ENCODE peak calls at places on chromosome 11, in five cellular contexts. D is tibial nerve; V is hypothalamus; L is HEK293T; I is activated naive CD8-positive, alpha-beta T cell treated with anti-CD3 and anti-CD28 coated beads, Interleukin-2, amount 50 U/mL, for 24 hours. T is an unnamed sample.

GRCh38 chr11:66686801-66687750 is 9.4 kb upstream of the RBM4B start:
- DNase-seq in D (no peak), V (no peak), L (no peak), I (no peak), T (no peak)

GRCh38 chr11:112694813-112695212 is 266.4 kb upstream of the NCAM1 start:
- DNase-seq in D (no peak), V (no peak), L (no peak), I (no peak), T (no peak)

GRCh38 chr11:76605338-76606074 is 65.0 kb downstream of the LRRC32 start:
- DNase-seq in D (no peak), V (no peak), L (no peak), I (no peak), T (no peak)

GRCh38 chr11:131982154-131982553 is 611.7 kb downstream of the NTM start:
- DNase-seq in D (no peak), V (no peak), L (no peak), I (no peak), T (no peak)

GRCh38 chr11:69180726-69181125 is 25.0 kb downstream of the SMIM38 start:
- DNase-seq in D (no peak), V (no peak), L (no peak), I (no peak), T (no peak)

GRCh38 chr11:111001986-111002616 is 243.4 kb upstream of the POU2AF2 start:
- DNase-seq in D (peak), V (no peak), L (no peak), I (no peak), T (no peak)

GRCh38 chr11:45105233-45105992 is 41.0 kb upstream of the PRDM11 start:
- DNase-seq in D (peak), V (peak), L (peak), I (peak), T (peak)

GRCh38 chr11:46987183-46987582 is 50.6 kb downstream of the CSTPP1 start:
- DNase-seq in D (no peak), V (no peak), L (no peak), I (no peak), T (no peak)

GRCh38 chr11:22491826-22492225 is 133.8 kb downstream of the FANCF start:
- DNase-seq in D (no peak), V (no peak), L (peak), I (no peak), T (no peak)

GRCh38 chr11:95790933-95791247 is 592 bp downstream of the CEP57 start:
- DNase-seq in D (peak), V (peak), L (peak), I (peak), T (peak)

GRCh38 chr11:76005746-76006145 is 190.7 kb downstream of the UVRAG start:
- DNase-seq in D (no peak), V (no peak), L (no peak), I (no peak), T (no peak)

GRCh38 chr11:27398413-27398780 is 35.4 kb upstream of the CCDC34 start:
- DNase-seq in D (no peak), V (no peak), L (no peak), I (no peak), T (no peak)

GRCh38 chr11:75346912-75347647 is 4.4 kb downstream of the ARRB1 start:
- DNase-seq in D (no peak), V (no peak), L (no peak), I (no peak), T (peak)

GRCh38 chr11:122230387-122230760 is 114.4 kb upstream of the BLID start:
- DNase-seq in D (no peak), V (no peak), L (no peak), I (no peak), T (no peak)

GRCh38 chr11:96486890-96487633 is 97.2 kb downstream of the JRKL start:
- DNase-seq in D (no peak), V (no peak), L (no peak), I (no peak), T (peak)

GRCh38 chr11:38305682-38306081 is 1707.6 kb upstream of the RAG2 start:
- DNase-seq in D (no peak), V (no peak), L (no peak), I (no peak), T (no peak)

GRCh38 chr11:10623797-10624761 is 55.6 kb upstream of the LYVE1 start:
- DNase-seq in D (peak), V (no peak), L (peak), I (peak), T (no peak)

GRCh38 chr11:46012185-46012584 is 89.7 kb downstream of the LARGE2 start:
- DNase-seq in D (no peak), V (no peak), L (no peak), I (no peak), T (no peak)

GRCh38 chr11:58586998-58587397 is 8.1 kb downstream of the ZFP91 start:
- DNase-seq in D (no peak), V (no peak), L (no peak), I (no peak), T (no peak)

GRCh38 chr11:11620251-11620965 is 1.4 kb downstream of the GALNT18 start:
- DNase-seq in D (no peak), V (no peak), L (peak), I (peak), T (no peak)

GRCh38 chr11:35584321-35584720 is 33.9 kb upstream of the FJX1 start:
- DNase-seq in D (no peak), V (no peak), L (no peak), I (no peak), T (peak)

GRCh38 chr11:61834278-61835004 is 6.3 kb downstream of the FADS2 start:
- DNase-seq in D (peak), V (no peak), L (no peak), I (peak), T (no peak)

GRCh38 chr11:83836883-83837654 is 550.9 kb upstream of the CCDC90B start:
- DNase-seq in D (peak), V (no peak), L (peak), I (peak), T (no peak)

GRCh38 chr11:134628426-134628825 is 216.4 kb upstream of the B3GAT1 start:
- DNase-seq in D (no peak), V (no peak), L (no peak), I (no peak), T (no peak)

GRCh38 chr11:130131957-130132850 is 27.4 kb upstream of the ST14 start:
- DNase-seq in D (peak), V (no peak), L (peak), I (peak), T (peak)

GRCh38 chr11:20367313-20367948 is 3.9 kb downstream of the HTATIP2 start:
- DNase-seq in D (peak), V (no peak), L (peak), I (peak), T (peak)

GRCh38 chr11:10857604-10858504 is at the start of gene ZBED5:
- DNase-seq in D (peak), V (peak), L (peak), I (peak), T (peak)

GRCh38 chr11:123556633-123557032 is 97.8 kb downstream of the SCN3B start:
- DNase-seq in D (no peak), V (no peak), L (no peak), I (no peak), T (no peak)

GRCh38 chr11:78660451-78660850 is 85.8 kb upstream of the NARS2 start:
- DNase-seq in D (no peak), V (no peak), L (no peak), I (no peak), T (no peak)

GRCh38 chr11:67504023-67504949 is 877 bp downstream of the PITPNM1 start:
- DNase-seq in D (no peak), V (no peak), L (peak), I (peak), T (peak)

T was measured in RCC 7860.